ENCODE peak calls at places on chromosomes 11 and 22, in five cellular contexts. Q is sigmoid colon, D is lower lobe of right lung, P is suprapubic skin, C is Peyer's patch. W is an unnamed sample.

GRCh38 chr11:128240546-128240945 is 346.8 kb downstream of the ETS1 start:
- DNase-seq in Q (no peak), D (no peak), P (no peak), C (no peak), W (no peak)

GRCh38 chr11:6405039-6405667 is 13.7 kb downstream of the APBB1 start:
- DNase-seq in Q (no peak), D (peak; percentile 47), P (no peak), C (no peak), W (no peak)

GRCh38 chr22:32847067-32847491 is 45.6 kb downstream of the TIMP3 start:
- DNase-seq in Q (peak; percentile 87), D (no peak), P (peak; percentile 81), C (no peak), W (no peak)

GRCh38 chr22:35191412-35191811 is 65.9 kb upstream of the HMGXB4 start:
- DNase-seq in Q (no peak), D (no peak), P (no peak), C (no peak), W (no peak)

GRCh38 chr11:10117709-10118341 is 176.2 kb downstream of the SBF2 start:
- DNase-seq in Q (no peak), D (no peak), P (no peak), C (no peak), W (no peak)

GRCh38 chr22:17575681-17576080 is 12.4 kb downstream of the SLC25A18 start:
- DNase-seq in Q (no peak), D (no peak), P (no peak), C (no peak), W (no peak)

GRCh38 chr11:107567739-107568335 is 2.3 kb upstream of the ALKBH8 start:
- DNase-seq in Q (no peak), D (no peak), P (no peak), C (no peak), W (no peak)

GRCh38 chr22:17121235-17122195 is at the start of gene TMEM121B:
- DNase-seq in Q (peak; percentile 76), D (peak; percentile 78), P (no peak), C (no peak), W (peak; percentile 65)

GRCh38 chr11:100536979-100537378 is 150.1 kb upstream of the ARHGAP42 start:
- DNase-seq in Q (no peak), D (no peak), P (no peak), C (no peak), W (no peak)

GRCh38 chr22:30486661-30487115 is 14.9 kb upstream of the SEC14L3 start:
- DNase-seq in Q (no peak), D (peak; percentile 42), P (no peak), C (no peak), W (no peak)

GRCh38 chr11:98227266-98227665 is 793.5 kb upstream of the CNTN5 start:
- DNase-seq in Q (no peak), D (no peak), P (no peak), C (no peak), W (no peak)

GRCh38 chr11:12066799-12067508 is 43.4 kb upstream of the MICAL2 start:
- DNase-seq in Q (peak; percentile 87), D (peak; percentile 76), P (peak; percentile 68), C (peak; percentile 54), W (peak; percentile 83)

GRCh38 chr11:86955111-86955673 is at the start of gene FZD4:
- DNase-seq in Q (peak; percentile 95), D (peak; percentile 93), P (peak; percentile 90), C (peak; percentile 93), W (peak; percentile 94)

GRCh38 chr11:47186076-47186936 is at the start of gene PACSIN3:
- DNase-seq in Q (peak; percentile 82), D (peak; percentile 70), P (no peak), C (peak; percentile 54), W (no peak)

GRCh38 chr11:7964873-7965272 is 374 bp downstream of the NLRP10 start:
- DNase-seq in Q (no peak), D (no peak), P (no peak), C (no peak), W (no peak)

GRCh38 chr11:13119361-13119760 is 110.2 kb downstream of the RASSF10 start:
- DNase-seq in Q (no peak), D (no peak), P (no peak), C (no peak), W (no peak)

GRCh38 chr11:86790073-86790727 is 10.1 kb upstream of the PRSS23 start:
- DNase-seq in Q (no peak), D (no peak), P (no peak), C (no peak), W (no peak)

GRCh38 chr11:57527056-57527631 is 3.4 kb downstream of the TIMM10 start:
- DNase-seq in Q (peak; percentile 81), D (peak; percentile 74), P (peak; percentile 77), C (peak; percentile 92), W (no peak)

GRCh38 chr11:126680109-126680508 is 320.5 kb downstream of the KIRREL3 start:
- DNase-seq in Q (no peak), D (no peak), P (no peak), C (no peak), W (no peak)

GRCh38 chr11:81995907-81996306 is 737.8 kb downstream of the FAM181B start:
- DNase-seq in Q (no peak), D (no peak), P (no peak), C (no peak), W (no peak)

GRCh38 chr11:64364911-64365310 is 5.9 kb downstream of the RPS6KA4 start:
- DNase-seq in Q (no peak), D (no peak), P (no peak), C (no peak), W (no peak)

GRCh38 chr11:96259053-96259837 is 83.8 kb downstream of the MAML2 start:
- DNase-seq in Q (no peak), D (no peak), P (no peak), C (no peak), W (no peak)

GRCh38 chr11:1560011-1560579 is 12.0 kb downstream of the DUSP8 start:
- DNase-seq in Q (no peak), D (peak; percentile 42), P (peak; percentile 60), C (no peak), W (peak; percentile 71)

GRCh38 chr11:117917591-117917990 is 11.6 kb downstream of the TMPRSS13 start:
- DNase-seq in Q (no peak), D (no peak), P (peak; percentile 9), C (no peak), W (no peak)

GRCh38 chr11:995752-996420 is 40.6 kb downstream of the MUC6 start:
- DNase-seq in Q (no peak), D (no peak), P (no peak), C (no peak), W (no peak)

GRCh38 chr22:23306438-23306921 is 126.2 kb downstream of the BCR start:
- DNase-seq in Q (no peak), D (peak; percentile 44), P (no peak), C (peak; percentile 47), W (peak; percentile 74)

GRCh38 chr11:123197711-123198110 is 2.7 kb upstream of the CLMP start:
- DNase-seq in Q (no peak), D (no peak), P (no peak), C (no peak), W (no peak)

GRCh38 chr11:133007020-133007584 is 525.2 kb downstream of the OPCML start:
- DNase-seq in Q (no peak), D (no peak), P (no peak), C (no peak), W (no peak)

GRCh38 chr11:133012803-133013202 is 519.5 kb downstream of the OPCML start:
- DNase-seq in Q (no peak), D (no peak), P (no peak), C (peak; percentile 49), W (no peak)

GRCh38 chr11:133015457-133015856 is 516.8 kb downstream of the OPCML start:
- DNase-seq in Q (no peak), D (no peak), P (no peak), C (no peak), W (no peak)

DNA sequence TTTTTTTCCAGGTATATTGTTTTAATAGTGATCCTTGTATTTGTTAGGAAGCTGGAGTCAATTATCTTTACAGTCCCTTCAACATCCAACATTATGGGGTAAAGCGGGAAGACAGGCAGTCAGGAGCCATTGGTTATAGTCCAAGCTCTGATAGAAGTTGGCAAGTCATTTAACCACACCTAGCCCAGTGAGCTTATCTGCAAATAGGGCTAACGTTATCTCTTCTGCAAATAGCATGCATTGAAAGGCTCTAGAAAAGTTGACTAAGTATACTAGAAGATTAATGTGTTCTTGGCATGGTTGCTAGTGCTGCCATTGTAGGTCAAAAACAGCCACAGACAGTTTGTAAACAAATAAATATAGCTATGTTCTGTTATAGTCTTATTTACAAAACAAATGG is 520.7 kb downstream of the OPCML start:
- DNase-seq in Q (no peak), D (no peak), P (no peak), C (no peak), W (no peak)
- H3K27me3 ChIP-seq in Q (no peaks in the 10 kb centered on the region), D (no peaks in the 10 kb centered on the region), P (no peaks in the 10 kb centered on the region), C (no peaks in the 10 kb centered on the region), W (no peaks in the 10 kb centered on the region)

GRCh38 chr11:69297225-69297925 is 3.4 kb downstream of the MYEOV start:
- DNase-seq in Q (peak; percentile 93), D (peak; percentile 94), P (peak; percentile 97), C (peak; percentile 96), W (peak; percentile 98)
- H3K4me1 ChIP-seq in Q (no peaks in the 10 kb centered on the region), D (peaks cover 78% of the 10 kb centered on the region), P (peaks cover 69% of the 10 kb centered on the region), C (peaks cover 34% of the 10 kb centered on the region), W (peaks cover 40% of the 10 kb centered on the region)

DNA sequence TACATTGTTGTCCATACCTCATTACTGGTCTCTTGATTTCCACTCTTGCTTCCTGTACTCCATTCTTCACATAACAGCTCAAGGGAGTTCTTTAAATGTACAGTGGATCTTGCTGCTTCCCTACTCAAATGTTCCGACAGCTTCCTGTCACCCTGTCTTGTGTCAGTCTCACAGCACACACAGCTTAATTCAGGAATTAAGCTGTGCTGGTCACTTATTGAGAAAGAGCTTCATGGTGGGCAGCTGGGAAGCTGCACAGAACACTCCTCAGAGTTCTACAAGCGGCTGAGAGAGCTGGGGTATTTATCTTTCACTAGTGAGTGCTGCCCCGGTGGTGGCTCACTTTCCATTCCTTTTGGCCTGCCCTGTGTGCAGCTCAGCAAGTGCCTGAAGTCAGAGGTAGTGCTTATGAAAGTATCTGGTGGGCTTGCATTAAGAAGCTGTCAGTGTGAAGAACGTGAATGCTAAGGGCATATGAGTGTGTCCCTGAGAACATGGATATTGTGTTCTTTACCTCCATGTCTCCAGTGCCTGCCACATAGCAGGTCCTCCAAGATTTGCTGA is 48.7 kb downstream of the KCNQ1OT1 start:
- DNase-seq in Q (no peak), D (no peak), P (no peak), C (no peak), W (no peak)
- H3K9me3 ChIP-seq in Q (peaks cover 21% of the 10 kb centered on the region), D (peaks cover 43% of the 10 kb centered on the region), P (peaks cover 18% of the 10 kb centered on the region), C (peaks cover 10% of the 10 kb centered on the region), W (no peaks in the 10 kb centered on the region)

DNA sequence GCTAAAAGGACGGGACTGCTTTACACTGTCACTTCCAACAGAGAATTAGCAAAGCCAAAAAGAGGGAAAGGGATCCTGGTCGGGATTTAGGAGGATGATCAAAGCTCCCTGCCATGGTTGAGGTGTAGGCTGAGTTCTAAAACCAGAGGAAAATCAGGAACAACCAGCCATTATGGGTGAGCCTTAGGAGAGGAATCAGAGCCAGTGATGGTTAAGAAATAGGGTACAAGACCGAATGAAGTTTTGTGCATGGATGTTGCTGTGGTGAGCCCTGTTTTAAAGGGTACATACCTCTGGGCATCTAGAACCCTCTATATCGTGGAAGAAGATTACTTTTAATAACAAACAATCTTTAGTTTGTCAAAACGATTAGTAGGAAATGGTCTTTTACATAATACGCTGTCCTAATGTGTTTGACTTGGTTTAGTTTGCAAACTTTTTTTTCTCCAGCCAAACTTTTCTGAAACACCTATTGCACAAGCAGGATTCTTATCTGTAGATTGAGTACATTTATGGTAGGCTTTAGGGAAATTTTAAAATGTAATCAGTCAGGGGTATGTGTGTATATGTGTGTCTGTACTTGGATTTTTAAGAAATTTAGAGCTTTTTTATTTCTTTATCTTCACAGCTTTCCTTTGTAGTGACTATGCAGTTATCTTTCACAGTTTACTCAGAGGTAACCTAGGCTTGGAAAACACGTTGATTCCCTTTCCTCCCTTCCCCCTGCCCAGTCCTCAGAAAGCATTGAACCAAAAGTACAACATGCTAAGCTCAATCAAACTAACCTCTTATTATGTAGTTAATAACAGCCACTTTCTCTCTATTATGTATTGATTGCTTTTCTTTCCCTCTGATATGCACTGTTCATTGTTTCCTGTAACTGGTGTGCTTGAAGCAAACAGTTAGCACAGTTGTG is 26.8 kb downstream of the TRIM44 start:
- DNase-seq in Q (no peak), D (no peak), P (no peak), C (no peak), W (no peak)
- H3K27me3 ChIP-seq in Q (no peaks in the 10 kb centered on the region), D (no peaks in the 10 kb centered on the region), P (no peaks in the 10 kb centered on the region), C (no peaks in the 10 kb centered on the region), W (no peaks in the 10 kb centered on the region)